ENCODE peak calls at places on chromosomes 3 and 15, in four cellular contexts. O is GM10248, V is GM06990, B is neural crest cell. T is an unnamed sample.

GRCh38 chr15:85838655-85839054 is 43.9 kb upstream of the KLHL25 start:
- DNase-seq in O (no peak), V (no peak), B (no peak), T (no peak)

GRCh38 chr3:33884204-33884561 is 85.8 kb downstream of the PDCD6IP start:
- DNase-seq in O (no peak), V (no peak), B (no peak), T (no peak)

GRCh38 chr15:69729167-69729748 is 276.6 kb downstream of the RPLP1 start:
- DNase-seq in O (peak; percentile 60), V (no peak), B (peak; percentile 68), T (peak; percentile 53)

GRCh38 chr3:81425198-81425868 is 336.1 kb downstream of the GBE1 start:
- DNase-seq in O (no peak), V (no peak), B (no peak), T (no peak)

GRCh38 chr3:81758275-81758674 is 3.2 kb downstream of the GBE1 start:
- DNase-seq in O (no peak), V (no peak), B (no peak), T (no peak)

GRCh38 chr15:70480196-70480856 is 283.0 kb downstream of the UACA start:
- DNase-seq in O (peak; percentile 61), V (peak; percentile 72), B (no peak), T (peak; percentile 63)

GRCh38 chr3:155188036-155188435 is 105.4 kb downstream of the STRIT1 start:
- DNase-seq in O (no peak), V (no peak), B (no peak), T (no peak)

GRCh38 chr15:100712226-100712625 is 109.8 kb downstream of the ASB7 start:
- DNase-seq in O (no peak), V (no peak), B (no peak), T (no peak)

GRCh38 chr3:160981217-160981938 is 123.8 kb downstream of the B3GALNT1 start:
- DNase-seq in O (no peak), V (peak; percentile 57), B (no peak), T (peak; percentile 11)

GRCh38 chr3:160038862-160039562 is 50.4 kb downstream of the IL12A start:
- DNase-seq in O (peak; percentile 41), V (peak; percentile 31), B (peak; percentile 30), T (no peak)

GRCh38 chr15:85785887-85786777 is 8.6 kb downstream of the KLHL25 start:
- DNase-seq in O (no peak), V (no peak), B (no peak), T (no peak)

GRCh38 chr15:72873379-72874233 is 90.0 kb upstream of the ADPGK start:
- DNase-seq in O (no peak), V (no peak), B (no peak), T (no peak)

GRCh38 chr3:52703356-52703755 is 2.2 kb downstream of the GLT8D1 start:
- DNase-seq in O (no peak), V (no peak), B (no peak), T (no peak)

GRCh38 chr3:14772533-14773138 is 46.1 kb upstream of the FGD5 start:
- DNase-seq in O (no peak), V (no peak), B (no peak), T (no peak)

GRCh38 chr15:44081223-44082013 is 113.7 kb downstream of the FRMD5 start:
- DNase-seq in O (no peak), V (no peak), B (no peak), T (no peak)

DNA sequence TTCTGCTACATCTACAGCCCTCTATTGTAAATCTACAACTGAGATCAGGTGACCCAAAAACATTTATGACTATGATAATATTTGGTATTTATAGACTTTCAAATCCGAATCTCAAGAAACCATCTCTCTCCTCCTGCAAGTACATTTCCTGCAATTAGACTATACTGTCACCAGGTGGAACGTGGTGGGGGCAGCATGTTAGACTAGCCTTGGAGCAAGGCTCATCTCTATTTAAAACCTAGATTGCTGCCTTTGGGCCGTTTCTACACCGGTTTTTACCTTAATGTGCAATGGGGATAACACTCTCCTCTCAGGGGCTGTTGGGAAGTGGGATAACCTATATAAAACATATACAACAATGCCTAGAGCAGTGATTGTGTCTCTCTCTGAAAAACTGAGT is 3.8 kb upstream of the KATNBL1 start:
- DNase-seq in O (no peak), V (no peak), B (no peak), T (no peak)
- TF ChIP-seq CTCF in O (no peak), V (no peak), B (no peak), T (no peak)

DNA sequence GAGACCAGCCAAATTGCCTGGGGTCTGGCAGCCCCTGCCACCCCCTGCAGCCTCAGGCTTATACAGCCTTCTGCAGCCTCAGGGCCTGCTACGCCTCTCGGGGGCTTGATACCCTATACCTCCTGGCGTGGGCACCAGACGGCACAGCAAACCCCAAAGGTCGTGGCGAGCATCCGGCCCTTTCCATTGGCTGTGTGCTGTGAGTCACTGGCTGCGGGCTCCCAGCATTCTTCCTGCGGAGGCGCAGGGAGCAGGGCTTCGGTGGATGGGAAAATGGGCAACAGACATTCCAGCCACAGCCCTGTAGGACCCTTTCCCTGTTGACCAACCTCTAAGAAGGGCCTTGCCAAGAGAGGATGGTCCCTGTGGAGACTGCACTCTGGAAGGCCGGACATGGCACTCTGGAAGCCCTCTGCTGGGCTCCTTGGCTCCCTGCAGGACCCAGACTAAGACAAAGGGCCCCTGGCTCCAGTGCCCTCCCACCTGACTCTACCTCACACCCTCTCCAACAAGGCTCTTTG is 59.6 kb downstream of the ITGA11 start:
- DNase-seq in O (no peak), V (no peak), B (peak; percentile 20), T (no peak)
- TF ChIP-seq CTCF in O (no peak), V (peak; percentile 25), B (peak; percentile 49), T (no peak)

DNA sequence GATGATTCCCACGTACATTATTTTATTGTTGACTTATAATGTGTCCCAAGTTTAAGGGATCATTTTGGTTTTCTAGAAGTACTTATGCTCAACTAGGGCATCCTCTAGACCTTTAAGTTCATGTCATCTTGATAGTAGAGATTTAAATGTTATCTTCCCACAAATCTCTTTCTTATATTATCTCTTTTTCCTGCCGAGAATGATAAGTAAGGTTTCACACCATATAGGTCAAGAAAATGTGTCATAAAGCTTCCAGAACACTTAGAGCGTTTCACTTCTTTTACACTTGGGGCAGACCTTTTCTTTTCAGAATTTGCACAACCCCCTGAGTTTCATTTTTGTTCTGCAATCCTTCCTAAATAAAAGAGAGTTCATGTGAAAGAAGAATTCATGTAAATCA is 142.0 kb upstream of the CBLB start:
- DNase-seq in O (no peak), V (no peak), B (no peak), T (no peak)
- TF ChIP-seq CTCF in O (no peak), V (no peak), B (no peak), T (no peak)

GRCh38 chr3:167811071-167811470 is 75.5 kb downstream of the SERPINI1 start:
- DNase-seq in O (no peak), V (no peak), B (no peak), T (no peak)

GRCh38 chr3:167810236-167810635 is 74.7 kb downstream of the SERPINI1 start:
- DNase-seq in O (no peak), V (no peak), B (no peak), T (no peak)

GRCh38 chr3:167816953-167817352 is 81.4 kb downstream of the SERPINI1 start:
- DNase-seq in O (no peak), V (no peak), B (no peak), T (no peak)

GRCh38 chr3:167813169-167814123 is 77.9 kb downstream of the SERPINI1 start:
- DNase-seq in O (no peak), V (no peak), B (no peak), T (no peak)

GRCh38 chr3:167814441-167814951 is 79.0 kb downstream of the SERPINI1 start:
- DNase-seq in O (no peak), V (no peak), B (no peak), T (no peak)
- TF ChIP-seq CTCF in O (no peak), V (no peak), B (no peak), T (no peak)

GRCh38 chr3:124079912-124080276 is 88.0 kb upstream of the ROPN1 start:
- DNase-seq in O (no peak), V (no peak), B (no peak), T (no peak)

GRCh38 chr3:124075758-124076157 is 83.8 kb upstream of the ROPN1 start:
- DNase-seq in O (no peak), V (no peak), B (no peak), T (no peak)

GRCh38 chr3:124082343-124082742 is 90.4 kb upstream of the ROPN1 start:
- DNase-seq in O (no peak), V (no peak), B (no peak), T (no peak)

GRCh38 chr3:124076231-124076630 is 84.3 kb upstream of the ROPN1 start:
- DNase-seq in O (no peak), V (no peak), B (no peak), T (no peak)

GRCh38 chr3:124078978-124079911 is 87.3 kb upstream of the ROPN1 start:
- DNase-seq in O (no peak), V (no peak), B (no peak), T (peak; percentile 27)
- TF ChIP-seq CTCF in O (peak; percentile 68), V (peak; percentile 73), B (peak; percentile 91), T (peak; percentile 35)

GRCh38 chr15:40458495-40459371 is 12.1 kb upstream of the CHST14 start:
- DNase-seq in O (no peak), V (no peak), B (no peak), T (no peak)

GRCh38 chr15:40463279-40463678 is 7.5 kb upstream of the CHST14 start:
- DNase-seq in O (no peak), V (no peak), B (no peak), T (no peak)

GRCh38 chr15:40461958-40462357 is 8.8 kb upstream of the CHST14 start:
- DNase-seq in O (no peak), V (no peak), B (no peak), T (no peak)

GRCh38 chr15:40459391-40460015 is 11.3 kb upstream of the CHST14 start:
- DNase-seq in O (no peak), V (no peak), B (no peak), T (no peak)

DNA sequence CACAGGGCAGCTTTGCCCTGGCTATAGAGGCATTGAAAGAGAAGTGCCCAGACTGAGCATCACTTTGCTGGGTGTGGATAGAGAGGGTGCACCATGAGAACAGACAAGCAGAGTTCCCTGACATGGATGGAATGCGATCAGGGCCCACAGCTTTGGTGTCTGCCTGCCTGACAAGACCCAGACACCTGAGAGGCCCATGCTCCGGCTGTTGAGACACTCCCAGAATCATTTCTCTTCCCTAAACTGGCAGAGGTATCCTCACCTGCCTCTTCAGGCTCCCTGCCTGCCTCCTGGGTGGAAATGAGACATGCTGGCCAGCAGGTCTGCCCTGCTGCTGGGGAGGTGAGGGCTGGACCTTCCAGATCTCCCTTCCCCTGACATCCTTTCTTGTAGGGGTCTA is 10.4 kb upstream of the CHST14 start:
- DNase-seq in O (no peak), V (no peak), B (no peak), T (no peak)
- TF ChIP-seq CTCF in O (no peak), V (no peak), B (no peak), T (no peak)

DNA sequence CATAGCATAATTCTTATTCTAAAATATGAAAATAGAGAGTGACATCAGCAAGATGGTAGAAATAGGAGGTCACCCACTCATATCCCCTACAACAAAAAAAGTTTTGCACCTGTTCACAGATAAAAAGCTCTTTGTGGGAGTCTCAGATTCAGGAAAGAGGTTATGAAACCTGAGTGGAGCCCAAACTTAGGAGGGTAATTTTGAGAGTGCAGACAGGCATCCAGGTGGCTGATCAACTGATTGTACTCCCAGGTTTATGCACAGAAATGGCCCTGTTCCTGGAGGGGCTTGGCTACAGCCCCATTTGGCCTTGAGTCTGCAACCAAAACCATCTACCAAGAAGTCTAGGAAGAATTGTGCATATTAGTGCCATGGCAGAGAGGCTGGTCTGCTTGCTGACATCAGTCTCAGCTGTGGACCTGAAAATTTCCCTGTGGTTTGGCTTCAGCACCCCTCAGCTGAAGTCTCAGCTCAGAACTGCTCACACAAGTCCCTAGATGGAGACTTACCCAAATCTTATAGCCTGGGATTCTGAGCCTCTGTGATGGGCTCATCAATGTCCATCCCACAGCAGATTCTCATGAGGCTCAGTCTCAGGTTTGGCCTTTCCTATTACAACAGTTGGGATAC is 291.6 kb downstream of the IL20RB start:
- DNase-seq in O (no peak), V (peak; percentile 55), B (no peak), T (no peak)
- TF ChIP-seq CTCF in O (no peak), V (no peak), B (no peak), T (no peak)

GRCh38 chr3:101842935-101843330 is 6.4 kb upstream of the NFKBIZ start:
- DNase-seq in O (no peak), V (no peak), B (no peak), T (no peak)
- TF ChIP-seq CTCF in O (no peak), V (no peak), B (no peak), T (no peak)

T was measured in GM20000.